ENCODE peak calls at places on chromosomes 13 and 19, in eight cellular contexts. P is body of pancreas, Q is heart right ventricle, M is spleen, L is cardiac muscle cell, S is PC-9, V is sigmoid colon, G is esophagus squamous epithelium. K is an unnamed sample. For H3K27me3 and H3K4me1, the result is how much of the 10 kb centered on the place peaks cover.

GRCh38 chr13:44573790-44574465 is 2.2 kb downstream of the TSC22D1 start:
- DNase-seq in P (peak), Q (no peak), M (no peak), L (peak), V (no peak), S (peak), G (no peak), K (peak)

GRCh38 chr19:39506944-39507714 is 7.8 kb upstream of the SELENOV start:
- DNase-seq in S (no peak), G (no peak), Q (no peak), L (peak), V (no peak), P (peak), M (peak), K (no peak)

GRCh38 chr19:23378948-23379347 is 16.3 kb downstream of the ZNF91 start:
- DNase-seq in V (no peak), G (no peak), M (no peak), S (no peak), Q (no peak), P (no peak), L (no peak), K (no peak)

GRCh38 chr13:112883241-112883945 is 85.6 kb upstream of the MCF2L start:
- DNase-seq in S (no peak), Q (no peak), P (no peak), V (no peak), G (no peak), M (no peak), L (no peak), K (no peak)

GRCh38 chr19:11064831-11065303 is 24.4 kb upstream of the LDLR start:
- DNase-seq in P (peak), M (no peak), S (no peak), L (peak), G (no peak), V (no peak), Q (no peak), K (no peak)

GRCh38 chr19:40666803-40667438 is 23.5 kb downstream of the NUMBL start:
- DNase-seq in G (no peak), P (no peak), V (no peak), Q (no peak), L (no peak), M (peak), S (no peak), K (no peak)

GRCh38 chr13:34176636-34177035 is 358.7 kb downstream of the RFC3 start:
- DNase-seq in Q (no peak), S (no peak), P (no peak), L (no peak), V (no peak), G (no peak), M (no peak), K (no peak)

GRCh38 chr13:35333157-35333556 is 143.3 kb downstream of the MAB21L1 start:
- DNase-seq in G (no peak), L (no peak), P (no peak), S (no peak), M (no peak), V (no peak), Q (no peak), K (no peak)

GRCh38 chr13:27211771-27212364 is 39.5 kb upstream of the RPL21 start:
- DNase-seq in P (no peak), L (peak), S (peak), Q (no peak), V (no peak), G (no peak), M (no peak), K (no peak)

GRCh38 chr13:45875951-45876350 is 24.4 kb upstream of the SIAH3 start:
- DNase-seq in G (no peak), M (no peak), S (peak), P (no peak), Q (no peak), L (no peak), V (no peak), K (no peak)

GRCh38 chr19:48613024-48613851 is 1.6 kb downstream of the FAM83E start:
- DNase-seq in V (no peak), Q (no peak), P (peak), M (peak), G (no peak), L (no peak), S (no peak), K (peak)

GRCh38 chr19:47075179-47075811 is 26.9 kb upstream of the TMEM160 start:
- DNase-seq in M (peak), L (no peak), S (no peak), P (no peak), V (no peak), Q (no peak), G (no peak), K (no peak)

GRCh38 chr19:34676697-34677385 is at the start of gene SCGB2B2:
- DNase-seq in V (no peak), P (no peak), Q (peak), L (no peak), M (peak), G (no peak), S (peak), K (no peak)

GRCh38 chr19:21321996-21322395 is 7.2 kb downstream of the ZNF708 start:
- DNase-seq in Q (no peak), S (no peak), M (no peak), L (peak), P (no peak), V (no peak), G (no peak), K (no peak)

GRCh38 chr13:51107996-51108395 is 3.1 kb downstream of the C13orf42 start:
- DNase-seq in V (no peak), L (no peak), M (no peak), S (no peak), Q (no peak), G (no peak), P (no peak), K (no peak)
- H3K27me3 ChIP-seq in V (under half), L (under half), M (under half), S (half or more), Q (under half), G (under half), P (under half), K (under half)

DNA sequence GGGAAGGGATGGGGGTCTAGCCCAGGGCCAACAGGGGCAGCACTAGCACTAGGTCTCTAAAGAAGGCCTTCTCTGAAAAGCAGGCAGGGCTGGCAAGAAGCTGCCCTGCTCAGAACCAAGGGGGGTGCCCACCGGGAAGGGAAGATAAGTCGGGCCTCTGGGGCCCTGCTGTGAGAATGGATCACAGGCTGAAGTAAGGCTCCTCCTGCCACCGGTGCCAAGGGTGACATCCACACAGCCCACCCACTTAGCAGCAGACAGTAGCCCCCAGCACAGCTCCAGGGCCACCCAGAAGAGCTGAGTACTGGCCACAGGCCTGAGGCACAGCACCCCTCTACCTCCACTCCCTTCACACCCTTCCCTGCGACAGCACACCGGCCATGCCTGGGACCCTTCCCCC is 5.9 kb downstream of the ELL start:
- DNase-seq in M (no peak), S (no peak), Q (no peak), L (no peak), V (no peak), G (no peak), P (no peak), K (no peak)
- H3K4me1 ChIP-seq in M (half or more), S (half or more), Q (half or more), L (under half), V (half or more), G (half or more), P (under half), K (under half)

GRCh38 chr13:36905944-36906343 is 14.1 kb downstream of the SMAD9 start:
- DNase-seq in P (no peak), L (no peak), V (no peak), Q (no peak), G (no peak), M (no peak), S (no peak), K (no peak)

GRCh38 chr13:36907266-36907665 is 12.8 kb downstream of the SMAD9 start:
- DNase-seq in P (no peak), M (no peak), G (no peak), V (no peak), L (no peak), S (no peak), Q (no peak), K (no peak)

GRCh38 chr13:36907801-36908200 is 12.2 kb downstream of the SMAD9 start:
- DNase-seq in V (no peak), Q (no peak), P (no peak), G (no peak), S (no peak), L (no peak), M (no peak), K (no peak)

GRCh38 chr13:36904219-36904618 is 15.8 kb downstream of the SMAD9 start:
- DNase-seq in L (no peak), G (no peak), P (no peak), V (no peak), M (no peak), S (no peak), Q (no peak), K (no peak)
- TF ChIP-seq CTCF in L (no peak), G (no peak), P (no peak), V (no peak), M (no peak), S (no peak), Q (no peak), K (no peak)

GRCh38 chr19:33219261-33219812 is 6.3 kb downstream of the SLC7A10 start:
- DNase-seq in P (no peak), G (no peak), L (peak), S (no peak), M (no peak), Q (no peak), V (no peak), K (no peak)

GRCh38 chr19:33221641-33222040 is 4.0 kb downstream of the SLC7A10 start:
- DNase-seq in P (no peak), S (no peak), G (no peak), M (no peak), Q (no peak), V (no peak), L (peak), K (no peak)

GRCh38 chr19:33220115-33220514 is 5.5 kb downstream of the SLC7A10 start:
- DNase-seq in L (no peak), M (no peak), P (no peak), Q (no peak), V (no peak), S (no peak), G (no peak), K (no peak)

GRCh38 chr19:33217881-33218280 is 7.8 kb downstream of the SLC7A10 start:
- DNase-seq in V (no peak), M (no peak), L (no peak), P (no peak), Q (no peak), S (no peak), G (no peak), K (no peak)

GRCh38 chr19:33220735-33221134 is 4.9 kb downstream of the SLC7A10 start:
- DNase-seq in G (no peak), S (no peak), V (no peak), P (no peak), L (no peak), Q (no peak), M (no peak), K (no peak)
- H3K27me3 ChIP-seq in G (under half), S (half or more), V (under half), P (under half), L (under half), Q (under half), M (under half), K (half or more)

DNA sequence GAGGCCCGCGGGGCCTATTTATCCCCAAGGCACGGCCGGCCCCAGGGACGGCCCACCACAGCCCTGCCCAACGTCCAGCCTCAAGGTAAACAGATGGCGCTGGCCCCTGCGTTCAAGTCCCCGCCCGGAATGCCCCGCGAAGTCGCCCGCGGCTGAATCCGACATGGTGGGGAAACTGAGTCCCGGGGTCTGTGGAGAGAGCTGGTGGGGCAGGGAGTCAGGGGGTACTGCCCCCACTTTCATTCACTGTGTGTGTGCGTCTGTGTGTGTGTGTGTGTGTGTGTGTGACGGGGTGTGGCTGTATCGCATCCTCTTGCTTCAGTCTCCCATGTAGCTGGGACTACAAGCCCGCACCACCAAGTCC is 192 bp upstream of the COMP start:
- DNase-seq in Q (no peak), G (no peak), V (no peak), P (no peak), M (no peak), S (no peak), L (no peak), K (no peak)
- H3K4me1 ChIP-seq in Q (under half), G (half or more), V (under half), P (under half), M (under half), S (under half), L (under half), K (under half)